ENCODE peak calls at places on chromosomes 5 and 9, in four cellular contexts. One of them, this sample, is unnamed.

GRCh38 chr9:83166369-83166768 is 103.4 kb upstream of the RASEF start:
- DNase-seq in HepG2: peak
- DNase-seq in K562: no peak
- DNase-seq in GM12878: no peak
- DNase-seq in this sample: no peak

GRCh38 chr5:134267366-134268018 is 41.6 kb upstream of the PPP2CA start:
- DNase-seq in GM12878: no peak
- DNase-seq in HepG2: no peak
- DNase-seq in K562: no peak
- DNase-seq in this sample: no peak

GRCh38 chr5:31861601-31862000 is 222.7 kb downstream of the PDZD2 start:
- DNase-seq in HepG2: no peak
- DNase-seq in GM12878: no peak
- DNase-seq in K562: no peak
- DNase-seq in this sample: no peak

GRCh38 chr5:180135128-180135955 is 63.8 kb upstream of the RNF130 start:
- DNase-seq in K562: no peak
- DNase-seq in HepG2: no peak
- DNase-seq in GM12878: no peak
- DNase-seq in this sample: no peak

GRCh38 chr9:70046274-70047070 is 2.8 kb downstream of the MAMDC2 start:
- DNase-seq in K562: no peak
- DNase-seq in GM12878: no peak
- DNase-seq in HepG2: no peak
- DNase-seq in this sample: no peak

GRCh38 chr9:14018061-14018460 is 295.9 kb downstream of the NFIB start:
- DNase-seq in K562: no peak
- DNase-seq in GM12878: no peak
- DNase-seq in HepG2: no peak
- DNase-seq in this sample: no peak

GRCh38 chr5:68682400-68683152 is 411.2 kb upstream of the SLC30A5 start:
- DNase-seq in GM12878: no peak
- DNase-seq in K562: no peak
- DNase-seq in HepG2: no peak
- DNase-seq in this sample: no peak

GRCh38 chr5:119789411-119790117 is 160.2 kb downstream of the FAM170A start:
- DNase-seq in HepG2: no peak
- DNase-seq in K562: no peak
- DNase-seq in GM12878: no peak
- DNase-seq in this sample: no peak

GRCh38 chr5:103741984-103742383 is 179.4 kb upstream of the NUDT12 start:
- DNase-seq in K562: no peak
- DNase-seq in GM12878: no peak
- DNase-seq in HepG2: no peak
- DNase-seq in this sample: no peak

GRCh38 chr5:54309751-54310432 is 481 bp downstream of the ARL15 start:
- DNase-seq in K562: no peak
- DNase-seq in HepG2: no peak
- DNase-seq in GM12878: no peak
- DNase-seq in this sample: peak

GRCh38 chr5:158816306-158816705 is 283.4 kb downstream of the EBF1 start:
- DNase-seq in GM12878: no peak
- DNase-seq in K562: no peak
- DNase-seq in HepG2: no peak
- DNase-seq in this sample: no peak

GRCh38 chr9:122055668-122056067 is 37.4 kb downstream of the TTLL11 start:
- DNase-seq in HepG2: no peak
- DNase-seq in GM12878: no peak
- DNase-seq in K562: no peak
- DNase-seq in this sample: no peak

GRCh38 chr9:122058051-122058450 is 35.1 kb downstream of the TTLL11 start:
- DNase-seq in HepG2: no peak
- DNase-seq in GM12878: no peak
- DNase-seq in K562: no peak
- DNase-seq in this sample: no peak

GRCh38 chr9:122057211-122057610 is 35.9 kb downstream of the TTLL11 start:
- DNase-seq in HepG2: no peak
- DNase-seq in GM12878: no peak
- DNase-seq in K562: no peak
- DNase-seq in this sample: no peak

GRCh38 chr9:122058707-122059106 is 34.4 kb downstream of the TTLL11 start:
- DNase-seq in HepG2: no peak
- DNase-seq in K562: no peak
- DNase-seq in GM12878: no peak
- DNase-seq in this sample: no peak

DNA sequence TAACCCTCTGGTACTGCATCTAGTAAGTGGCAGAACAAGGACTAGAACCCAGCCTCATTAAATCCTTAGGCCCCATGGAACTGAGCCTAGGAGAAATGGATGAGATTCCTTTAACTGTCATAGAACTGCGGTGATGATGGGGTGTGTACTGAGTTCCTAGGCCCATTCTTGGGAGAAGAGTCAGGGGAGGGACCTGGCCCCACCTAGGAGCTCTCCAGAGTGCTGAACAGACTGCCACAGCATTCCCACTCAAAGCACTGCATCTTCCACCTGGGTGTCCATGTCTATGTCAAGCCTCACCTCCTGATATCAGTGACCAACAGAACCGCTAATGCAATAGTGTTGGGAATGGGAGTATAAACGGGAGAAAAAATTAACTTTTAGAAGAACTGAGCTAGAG is 36.6 kb downstream of the TTLL11 start:
- DNase-seq in HepG2: peak
- DNase-seq in K562: peak
- DNase-seq in GM12878: no peak
- DNase-seq in this sample: peak
- TF ChIP-seq REST in HepG2: peak
- TF ChIP-seq REST in K562: peak
- TF ChIP-seq REST in GM12878: peak
- TF ChIP-seq REST in this sample: peak

GRCh38 chr9:134568756-134569155 is 72.8 kb upstream of the COL5A1 start:
- DNase-seq in K562: no peak
- DNase-seq in GM12878: no peak
- DNase-seq in HepG2: no peak
- DNase-seq in this sample: no peak

GRCh38 chr9:134571326-134571871 is 70.2 kb upstream of the COL5A1 start:
- DNase-seq in K562: no peak
- DNase-seq in GM12878: no peak
- DNase-seq in HepG2: no peak
- DNase-seq in this sample: no peak

GRCh38 chr9:134569626-134570025 is 72.0 kb upstream of the COL5A1 start:
- DNase-seq in K562: no peak
- DNase-seq in GM12878: no peak
- DNase-seq in HepG2: no peak
- DNase-seq in this sample: no peak

GRCh38 chr9:134570726-134571325 is 70.8 kb upstream of the COL5A1 start:
- DNase-seq in GM12878: no peak
- DNase-seq in K562: no peak
- DNase-seq in HepG2: no peak
- DNase-seq in this sample: no peak

GRCh38 chr9:134570151-134570621 is 71.4 kb upstream of the COL5A1 start:
- DNase-seq in HepG2: no peak
- DNase-seq in K562: no peak
- DNase-seq in GM12878: no peak
- DNase-seq in this sample: no peak
- TF ChIP-seq CREB1 in HepG2: no peak
- TF ChIP-seq CREB1 in K562: no peak
- TF ChIP-seq CREB1 in GM12878: no peak
- TF ChIP-seq CREB1 in this sample: no peak

DNA sequence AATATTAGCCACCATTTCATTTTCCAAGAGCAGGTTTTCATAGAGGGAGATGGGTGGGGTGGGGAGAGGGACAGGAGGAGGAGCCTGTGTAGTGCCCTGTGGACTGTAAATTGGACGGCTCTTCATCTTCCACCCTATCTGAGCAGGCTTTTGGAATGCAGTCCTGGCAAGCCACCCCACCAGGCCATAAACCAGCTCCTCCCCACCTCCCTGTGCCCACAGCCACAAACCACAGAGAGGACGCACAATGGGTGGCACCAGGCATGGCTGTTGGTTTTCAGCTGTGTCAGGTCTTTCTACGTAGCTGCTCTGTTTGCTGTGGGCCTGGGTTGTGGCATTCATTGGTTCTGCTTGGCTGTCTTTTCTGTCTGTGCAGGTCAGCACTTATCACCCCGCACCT is 58.0 kb downstream of the PLAC8L1 start:
- DNase-seq in HepG2: no peak
- DNase-seq in GM12878: no peak
- DNase-seq in K562: no peak
- DNase-seq in this sample: no peak
- TF ChIP-seq REST in HepG2: no peak
- TF ChIP-seq REST in GM12878: no peak
- TF ChIP-seq REST in K562: no peak
- TF ChIP-seq REST in this sample: no peak

GRCh38 chr5:108797986-108798385 is 50.3 kb downstream of the FER start:
- DNase-seq in HepG2: no peak
- DNase-seq in K562: no peak
- DNase-seq in GM12878: no peak
- DNase-seq in this sample: no peak

GRCh38 chr5:108798866-108799265 is 51.2 kb downstream of the FER start:
- DNase-seq in HepG2: no peak
- DNase-seq in K562: no peak
- DNase-seq in GM12878: no peak
- DNase-seq in this sample: no peak

GRCh38 chr5:108797396-108797795 is 49.7 kb downstream of the FER start:
- DNase-seq in K562: no peak
- DNase-seq in HepG2: no peak
- DNase-seq in GM12878: no peak
- DNase-seq in this sample: no peak

GRCh38 chr5:108801301-108801700 is 53.6 kb downstream of the FER start:
- DNase-seq in GM12878: no peak
- DNase-seq in K562: no peak
- DNase-seq in HepG2: no peak
- DNase-seq in this sample: no peak

GRCh38 chr5:108801776-108802175 is 54.1 kb downstream of the FER start:
- DNase-seq in K562: no peak
- DNase-seq in GM12878: no peak
- DNase-seq in HepG2: peak
- DNase-seq in this sample: no peak
- TF ChIP-seq CREB1 in K562: no peak
- TF ChIP-seq CREB1 in GM12878: no peak
- TF ChIP-seq CREB1 in HepG2: no peak
- TF ChIP-seq CREB1 in this sample: no peak

DNA sequence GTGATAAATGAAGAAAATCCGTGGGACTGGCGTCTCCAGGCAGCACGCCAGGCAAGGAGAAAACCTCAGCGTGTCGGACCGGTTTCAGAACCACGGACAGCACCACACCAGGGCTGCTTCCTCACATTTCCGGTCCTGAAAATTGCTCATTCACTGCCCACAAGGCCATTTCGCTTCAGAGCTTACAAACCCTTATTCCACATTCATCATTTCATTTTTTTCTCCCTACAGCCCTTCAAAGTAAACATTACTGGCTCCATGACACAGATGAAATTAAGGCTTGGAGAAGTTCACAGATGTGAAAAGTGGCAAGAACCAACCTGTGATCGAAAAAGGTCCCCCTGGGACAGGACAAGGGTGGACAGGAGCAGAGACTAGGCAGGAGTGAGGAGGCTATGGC is 1.5 kb upstream of the GPRIN1 start:
- DNase-seq in K562: peak
- DNase-seq in GM12878: no peak
- DNase-seq in HepG2: peak
- DNase-seq in this sample: peak
- TF ChIP-seq REST in K562: peak
- TF ChIP-seq REST in GM12878: peak
- TF ChIP-seq REST in HepG2: peak
- TF ChIP-seq REST in this sample: peak

GRCh38 chr9:72384710-72385475 is 19.9 kb upstream of the ZFAND5 start:
- DNase-seq in K562: no peak
- DNase-seq in GM12878: no peak
- DNase-seq in HepG2: no peak
- DNase-seq in this sample: no peak
- TF ChIP-seq CREB1 in K562: no peak
- TF ChIP-seq CREB1 in GM12878: no peak
- TF ChIP-seq CREB1 in HepG2: no peak
- TF ChIP-seq CREB1 in this sample: no peak

This sample was measured in GM23338.